ENCODE peak calls at places on chromosomes 7 and 10, in ten cellular contexts. X, C, Y, A, L, U, F, B, S and I are unnamed samples.

GRCh38 chr7:80498481-80499349 is 13.1 kb downstream of the GNAT3 start:
- DNase-seq in X (no peak), C (no peak), Y (no peak), A (peak), L (no peak), U (no peak), F (no peak), B (no peak), S (peak), I (no peak)

GRCh38 chr7:121620953-121621606 is 225.0 kb upstream of the FAM3C start:
- DNase-seq in X (no peak), C (no peak), Y (peak), A (no peak), L (no peak), U (no peak), F (no peak), B (no peak), S (no peak), I (no peak)

GRCh38 chr7:155258233-155258575 is 39.5 kb upstream of the INSIG1 start:
- DNase-seq in X (no peak), C (peak), Y (no peak), A (peak), L (no peak), U (no peak), F (no peak), B (no peak), S (peak), I (no peak)

GRCh38 chr7:157493017-157493416 is 156.2 kb downstream of the DNAJB6 start:
- DNase-seq in X (no peak), C (peak), Y (no peak), A (no peak), L (no peak), U (no peak), F (no peak), B (peak), S (no peak), I (no peak)

GRCh38 chr7:77537136-77537594 is at the start of gene PTPN12:
- DNase-seq in X (no peak), C (no peak), Y (peak), A (no peak), L (no peak), U (peak), F (no peak), B (no peak), S (no peak), I (peak)

GRCh38 chr7:43906327-43907010 is at the start of gene URGCP:
- DNase-seq in X (peak), C (peak), Y (peak), A (peak), L (peak), U (peak), F (peak), B (peak), S (peak), I (peak)

GRCh38 chr10:100749309-100750217 is 4.2 kb downstream of the PAX2 start:
- DNase-seq in X (no peak), C (no peak), Y (peak), A (no peak), L (no peak), U (no peak), F (peak), B (no peak), S (no peak), I (no peak)

GRCh38 chr10:5584895-5585516 is 60.2 kb downstream of the CALML3 start:
- DNase-seq in X (no peak), C (no peak), Y (no peak), A (peak), L (no peak), U (no peak), F (peak), B (peak), S (no peak), I (no peak)

GRCh38 chr10:77780180-77780579 is 142.6 kb upstream of the KCNMA1 start:
- DNase-seq in X (no peak), C (no peak), Y (no peak), A (no peak), L (no peak), U (no peak), F (no peak), B (no peak), S (no peak), I (no peak)

GRCh38 chr10:80185522-80186299 is 19.6 kb downstream of the ANXA11 start:
- DNase-seq in X (no peak), C (no peak), Y (no peak), A (no peak), L (no peak), U (no peak), F (no peak), B (no peak), S (no peak), I (no peak)

GRCh38 chr10:119460369-119461195 is 81.9 kb downstream of the RGS10 start:
- DNase-seq in X (no peak), C (no peak), Y (no peak), A (no peak), L (no peak), U (no peak), F (no peak), B (no peak), S (no peak), I (no peak)

GRCh38 chr7:644381-645305 is 81.9 kb upstream of the DNAAF5 start:
- DNase-seq in X (no peak), C (no peak), Y (no peak), A (no peak), L (no peak), U (no peak), F (no peak), B (peak), S (no peak), I (no peak)

GRCh38 chr7:105935250-105935649 is 27.8 kb upstream of the CDHR3 start:
- DNase-seq in X (no peak), C (no peak), Y (no peak), A (no peak), L (no peak), U (no peak), F (no peak), B (no peak), S (no peak), I (no peak)

GRCh38 chr10:70523044-70523443 is 44.5 kb downstream of the PALD1 start:
- DNase-seq in X (no peak), C (no peak), Y (no peak), A (no peak), L (no peak), U (peak), F (no peak), B (no peak), S (peak), I (no peak)

GRCh38 chr7:79719216-79719615 is 265.7 kb upstream of the MAGI2 start:
- DNase-seq in X (no peak), C (no peak), Y (no peak), A (no peak), L (no peak), U (no peak), F (no peak), B (no peak), S (no peak), I (no peak)

GRCh38 chr7:158262284-158263109 is 325.1 kb downstream of the PTPRN2 start:
- DNase-seq in X (no peak), C (no peak), Y (no peak), A (no peak), L (no peak), U (no peak), F (no peak), B (no peak), S (no peak), I (no peak)

GRCh38 chr10:71748671-71749191 is 24.6 kb downstream of the VSIR start:
- DNase-seq in X (no peak), C (peak), Y (no peak), A (no peak), L (peak), U (peak), F (peak), B (peak), S (no peak), I (peak)

GRCh38 chr7:30862987-30863693 is 48.5 kb upstream of the AQP1 start:
- DNase-seq in X (no peak), C (no peak), Y (no peak), A (no peak), L (no peak), U (no peak), F (no peak), B (no peak), S (peak), I (no peak)

GRCh38 chr7:140899883-140900282 is 24.8 kb downstream of the BRAF start:
- DNase-seq in X (no peak), C (no peak), Y (peak), A (no peak), L (no peak), U (no peak), F (no peak), B (no peak), S (peak), I (no peak)

GRCh38 chr10:47310090-47310505 is 10.1 kb downstream of the GDF10 start:
- DNase-seq in X (no peak), C (no peak), Y (no peak), A (no peak), L (no peak), U (no peak), F (no peak), B (no peak), S (no peak), I (peak)

GRCh38 chr7:157590526-157590925 is 253.7 kb downstream of the DNAJB6 start:
- DNase-seq in X (no peak), C (no peak), Y (no peak), A (no peak), L (no peak), U (no peak), F (no peak), B (no peak), S (no peak), I (no peak)

GRCh38 chr10:32501906-32502305 is 56.0 kb downstream of the CCDC7 start:
- DNase-seq in X (no peak), C (no peak), Y (peak), A (no peak), L (no peak), U (no peak), F (no peak), B (no peak), S (no peak), I (no peak)

GRCh38 chr10:71638577-71639411 is 80.8 kb downstream of the C10orf105 start:
- DNase-seq in X (no peak), C (no peak), Y (no peak), A (no peak), L (no peak), U (no peak), F (no peak), B (no peak), S (no peak), I (peak)

GRCh38 chr10:35470535-35470934 is 134.2 kb downstream of the CCNY start:
- DNase-seq in X (no peak), C (no peak), Y (peak), A (no peak), L (no peak), U (no peak), F (no peak), B (no peak), S (no peak), I (no peak)

GRCh38 chr7:45967591-45968157 is 46.6 kb upstream of the IGFBP3 start:
- DNase-seq in X (no peak), C (no peak), Y (no peak), A (no peak), L (no peak), U (no peak), F (no peak), B (no peak), S (no peak), I (no peak)

GRCh38 chr10:110563132-110563531 is 4.4 kb upstream of the SMC3 start:
- DNase-seq in X (no peak), C (no peak), Y (no peak), A (no peak), L (no peak), U (no peak), F (no peak), B (no peak), S (no peak), I (no peak)

GRCh38 chr7:131231381-131232220 is 96.1 kb upstream of the MKLN1 start:
- DNase-seq in X (no peak), C (peak), Y (no peak), A (no peak), L (peak), U (no peak), F (peak), B (no peak), S (peak), I (no peak)

GRCh38 chr10:123007558-123008378 is 827 bp downstream of the IKZF5 start:
- DNase-seq in X (no peak), C (peak), Y (peak), A (peak), L (peak), U (no peak), F (peak), B (no peak), S (peak), I (no peak)

GRCh38 chr7:47609803-47610452 is 28.0 kb upstream of the TNS3 start:
- DNase-seq in X (no peak), C (peak), Y (no peak), A (no peak), L (no peak), U (no peak), F (no peak), B (no peak), S (peak), I (no peak)

GRCh38 chr10:113689574-113689973 is 9.9 kb downstream of the CASP7 start:
- DNase-seq in X (no peak), C (no peak), Y (no peak), A (no peak), L (no peak), U (no peak), F (no peak), B (no peak), S (no peak), I (no peak)
- TF ChIP-seq CTCF in X (no peak), C (no peak), Y (no peak), A (no peak), L (no peak), U (no peak), F (no peak), B (no peak), S (no peak), I (no peak)

GRCh38 chr10:22338260-22338894 is 6.9 kb upstream of the SPAG6 start:
- DNase-seq in X (no peak), C (no peak), Y (peak), A (no peak), L (peak), U (no peak), F (no peak), B (no peak), S (no peak), I (no peak)

GRCh38 chr10:22333667-22334282 is 11.5 kb upstream of the SPAG6 start:
- DNase-seq in X (no peak), C (no peak), Y (no peak), A (no peak), L (peak), U (peak), F (no peak), B (no peak), S (no peak), I (no peak)

GRCh38 chr10:22334414-22335203 is 10.7 kb upstream of the SPAG6 start:
- DNase-seq in X (peak), C (peak), Y (peak), A (no peak), L (peak), U (peak), F (no peak), B (no peak), S (no peak), I (peak)

GRCh38 chr10:22333167-22333566 is 12.1 kb upstream of the SPAG6 start:
- DNase-seq in X (no peak), C (no peak), Y (no peak), A (no peak), L (peak), U (no peak), F (peak), B (no peak), S (no peak), I (no peak)

GRCh38 chr10:22335204-22335956 is 9.9 kb upstream of the SPAG6 start:
- DNase-seq in X (no peak), C (peak), Y (peak), A (peak), L (peak), U (peak), F (peak), B (peak), S (peak), I (peak)
- TF ChIP-seq CTCF in X (peak), C (peak), Y (no peak), A (peak), L (peak), U (no peak), F (peak), B (no peak), S (no peak), I (peak)

DNA sequence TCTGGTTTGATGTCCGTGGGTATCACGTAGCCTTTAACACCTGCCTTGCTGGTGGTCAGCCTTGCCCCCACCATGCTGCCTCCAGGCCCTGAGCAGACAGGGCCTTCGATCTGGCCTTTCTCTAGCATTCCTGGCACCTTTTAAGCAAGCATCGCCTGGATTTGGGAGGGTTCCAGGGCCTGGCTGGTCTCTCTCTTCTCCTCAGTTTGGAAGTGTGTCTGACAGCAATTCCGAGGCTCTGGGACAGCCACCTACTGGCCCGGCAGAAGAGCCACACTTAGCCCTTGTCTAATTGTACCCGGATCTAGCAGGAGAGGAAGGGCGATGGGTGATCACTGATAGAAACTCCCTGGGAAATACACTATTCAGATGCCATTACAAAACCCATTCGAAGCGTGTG is 441.3 kb upstream of the MKI67 start:
- DNase-seq in X (peak), C (no peak), Y (peak), A (no peak), L (no peak), U (no peak), F (no peak), B (no peak), S (no peak), I (no peak)
- TF ChIP-seq CTCF in X (no peak), C (no peak), Y (peak), A (no peak), L (no peak), U (no peak), F (no peak), B (no peak), S (no peak), I (no peak)

DNA sequence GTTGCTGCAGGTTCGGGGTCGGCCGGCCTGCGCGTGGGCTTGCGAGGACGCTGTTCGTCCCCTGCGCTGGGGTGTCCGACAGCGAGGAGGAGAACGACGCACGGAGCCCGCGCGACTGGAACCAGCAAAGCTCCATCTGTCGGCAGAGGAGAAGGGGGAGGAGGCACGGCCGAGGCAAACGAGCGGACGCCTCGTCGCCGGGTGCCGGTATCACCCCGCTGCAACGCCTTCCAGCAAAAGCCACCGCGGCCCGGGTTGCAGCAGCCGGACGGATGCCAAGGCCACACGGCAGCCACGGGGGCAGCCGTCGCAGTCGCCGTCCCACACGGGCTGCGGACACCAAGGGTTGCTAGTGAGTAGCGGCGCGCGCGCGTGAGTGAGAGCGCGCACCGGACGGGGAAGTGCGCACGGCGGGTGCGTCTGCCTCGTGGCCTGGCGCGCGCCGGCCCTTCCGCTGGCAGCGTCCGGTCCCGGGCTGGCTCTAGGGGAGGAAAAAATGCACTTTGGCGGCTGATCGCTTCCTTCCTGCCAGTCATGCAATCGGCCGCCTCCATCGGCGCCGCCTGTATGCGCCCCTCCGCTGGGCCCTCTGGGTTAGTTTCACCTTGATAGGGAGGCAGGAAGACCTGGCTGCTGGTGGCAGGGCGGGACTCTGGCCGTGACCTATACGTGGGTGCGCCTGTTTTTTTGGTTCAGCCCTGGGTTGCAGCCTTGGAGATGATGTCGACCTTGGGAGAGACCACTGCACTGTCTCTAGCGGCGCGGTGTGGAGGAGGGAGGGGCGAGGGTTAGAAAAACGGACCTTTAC is 446 bp downstream of the STAMBPL1 start:
- DNase-seq in X (peak), C (peak), Y (peak), A (peak), L (peak), U (peak), F (peak), B (peak), S (peak), I (peak)
- TF ChIP-seq CTCF in X (peak), C (no peak), Y (no peak), A (peak), L (peak), U (no peak), F (peak), B (peak), S (no peak), I (no peak)

GRCh38 chr7:142301299-142301698 is 43.4 kb upstream of the PRSS58 start:
- DNase-seq in X (no peak), C (no peak), Y (no peak), A (no peak), L (no peak), U (no peak), F (no peak), B (no peak), S (no peak), I (no peak)

GRCh38 chr7:142299226-142299625 is 41.4 kb upstream of the PRSS58 start:
- DNase-seq in X (no peak), C (no peak), Y (no peak), A (no peak), L (no peak), U (no peak), F (no peak), B (no peak), S (no peak), I (no peak)

GRCh38 chr7:142300689-142301088 is 42.8 kb upstream of the PRSS58 start:
- DNase-seq in X (no peak), C (no peak), Y (peak), A (no peak), L (no peak), U (no peak), F (no peak), B (no peak), S (no peak), I (no peak)

GRCh38 chr7:142298631-142299030 is 40.8 kb upstream of the PRSS58 start:
- DNase-seq in X (no peak), C (no peak), Y (no peak), A (no peak), L (no peak), U (no peak), F (no peak), B (no peak), S (no peak), I (no peak)

GRCh38 chr7:142298009-142298408 is 40.2 kb upstream of the PRSS58 start:
- DNase-seq in X (no peak), C (no peak), Y (peak), A (peak), L (no peak), U (no peak), F (no peak), B (no peak), S (no peak), I (no peak)
- TF ChIP-seq CTCF in X (peak), C (no peak), Y (peak), A (peak), L (no peak), U (no peak), F (peak), B (peak), S (no peak), I (no peak)

DNA sequence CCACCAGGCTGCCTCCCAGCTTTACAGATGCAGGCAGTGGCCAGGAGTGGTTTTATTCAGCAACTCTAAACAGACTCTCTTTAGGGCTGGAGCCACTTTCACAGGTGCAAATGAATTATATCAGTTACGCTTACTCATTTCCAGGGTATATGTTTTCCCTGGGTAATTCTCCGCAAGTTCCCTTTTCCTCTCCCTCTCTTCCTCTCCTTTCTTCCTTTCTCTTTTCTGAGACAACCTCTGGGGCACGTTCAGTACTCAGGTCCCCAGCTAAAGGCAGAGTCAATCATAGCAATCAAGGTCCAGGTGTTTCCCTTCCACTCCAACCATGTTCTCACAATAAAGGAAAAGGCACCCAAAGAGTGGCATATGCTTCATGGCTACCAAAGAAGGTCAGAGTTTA is 41.3 kb downstream of the PDLIM1 start:
- DNase-seq in X (no peak), C (no peak), Y (no peak), A (no peak), L (no peak), U (no peak), F (no peak), B (no peak), S (no peak), I (no peak)
- TF ChIP-seq CTCF in X (no peak), C (no peak), Y (no peak), A (no peak), L (no peak), U (no peak), F (no peak), B (no peak), S (no peak), I (no peak)